ENCODE peak calls at places on chromosome 17, in four cellular contexts. One of them, this sample, is unnamed.

GRCh38 chr17:39632153-39632941 is 4.6 kb upstream of the STARD3 start:
- DNase-seq in T1000: no peak
- DNase-seq in epithelial cell of prostate: no peak
- DNase-seq in upper lobe of right lung: peak
- DNase-seq in this sample: no peak

GRCh38 chr17:48745381-48746275 is 17.1 kb upstream of the HOXB13 start:
- DNase-seq in upper lobe of right lung: no peak
- DNase-seq in T1000: no peak
- DNase-seq in epithelial cell of prostate: no peak
- DNase-seq in this sample: no peak

GRCh38 chr17:65389956-65390355 is 171.5 kb downstream of the AXIN2 start:
- DNase-seq in upper lobe of right lung: no peak
- DNase-seq in epithelial cell of prostate: no peak
- DNase-seq in T1000: peak
- DNase-seq in this sample: no peak

GRCh38 chr17:78839173-78839761 is 1.3 kb downstream of the USP36 start:
- DNase-seq in epithelial cell of prostate: peak
- DNase-seq in T1000: no peak
- DNase-seq in upper lobe of right lung: no peak
- DNase-seq in this sample: no peak

GRCh38 chr17:16879686-16880085 is 92.2 kb downstream of the TNFRSF13B start:
- DNase-seq in upper lobe of right lung: peak
- DNase-seq in T1000: no peak
- DNase-seq in epithelial cell of prostate: no peak
- DNase-seq in this sample: no peak

GRCh38 chr17:1830288-1830687 is 483 bp downstream of the RPA1 start:
- DNase-seq in upper lobe of right lung: no peak
- DNase-seq in T1000: no peak
- DNase-seq in epithelial cell of prostate: no peak
- DNase-seq in this sample: no peak

GRCh38 chr17:50355701-50356341 is 9.9 kb downstream of the XYLT2 start:
- DNase-seq in T1000: no peak
- DNase-seq in upper lobe of right lung: peak
- DNase-seq in epithelial cell of prostate: no peak
- DNase-seq in this sample: no peak

GRCh38 chr17:39339272-39339671 is 62.2 kb downstream of the FBXL20 start:
- DNase-seq in T1000: no peak
- DNase-seq in upper lobe of right lung: no peak
- DNase-seq in epithelial cell of prostate: no peak
- DNase-seq in this sample: no peak

GRCh38 chr17:35299108-35299507 is 56.2 kb downstream of the SLFN5 start:
- DNase-seq in upper lobe of right lung: no peak
- DNase-seq in T1000: no peak
- DNase-seq in epithelial cell of prostate: peak
- DNase-seq in this sample: no peak

GRCh38 chr17:17606416-17607000 is 15.0 kb upstream of the PEMT start:
- DNase-seq in T1000: no peak
- DNase-seq in upper lobe of right lung: no peak
- DNase-seq in epithelial cell of prostate: no peak
- DNase-seq in this sample: no peak

GRCh38 chr17:35871415-35871814 is 2.7 kb upstream of the HEATR9 start:
- DNase-seq in epithelial cell of prostate: no peak
- DNase-seq in T1000: no peak
- DNase-seq in upper lobe of right lung: no peak
- DNase-seq in this sample: no peak

GRCh38 chr17:4583796-4584124 is 569 bp upstream of the SMTNL2 start:
- DNase-seq in epithelial cell of prostate: no peak
- DNase-seq in T1000: no peak
- DNase-seq in upper lobe of right lung: no peak
- DNase-seq in this sample: no peak

GRCh38 chr17:72887917-72888316 is 204.6 kb downstream of the SLC39A11 start:
- DNase-seq in T1000: no peak
- DNase-seq in epithelial cell of prostate: no peak
- DNase-seq in upper lobe of right lung: no peak
- DNase-seq in this sample: no peak

GRCh38 chr17:4331614-4332013 is 34.9 kb downstream of the UBE2G1 start:
- DNase-seq in epithelial cell of prostate: no peak
- DNase-seq in upper lobe of right lung: no peak
- DNase-seq in T1000: no peak
- DNase-seq in this sample: no peak

GRCh38 chr17:55421179-55421934 is at the start of gene MMD:
- DNase-seq in upper lobe of right lung: no peak
- DNase-seq in epithelial cell of prostate: no peak
- DNase-seq in T1000: no peak
- DNase-seq in this sample: peak

GRCh38 chr17:79777166-79777843 is 643 bp upstream of the CBX2 start:
- DNase-seq in epithelial cell of prostate: no peak
- DNase-seq in T1000: no peak
- DNase-seq in upper lobe of right lung: peak
- DNase-seq in this sample: peak

GRCh38 chr17:40354191-40355122 is 10.1 kb downstream of the GJD3 start:
- DNase-seq in upper lobe of right lung: no peak
- DNase-seq in epithelial cell of prostate: no peak
- DNase-seq in T1000: no peak
- DNase-seq in this sample: peak

GRCh38 chr17:77914440-77915254 is 43.9 kb upstream of the TNRC6C start:
- DNase-seq in upper lobe of right lung: no peak
- DNase-seq in epithelial cell of prostate: no peak
- DNase-seq in T1000: no peak
- DNase-seq in this sample: no peak

GRCh38 chr17:73533127-73533526 is 111.1 kb downstream of the SDK2 start:
- DNase-seq in T1000: no peak
- DNase-seq in epithelial cell of prostate: no peak
- DNase-seq in upper lobe of right lung: no peak
- DNase-seq in this sample: no peak

GRCh38 chr17:57379237-57380054 is 123.1 kb downstream of the MSI2 start:
- DNase-seq in epithelial cell of prostate: no peak
- DNase-seq in T1000: no peak
- DNase-seq in upper lobe of right lung: no peak
- DNase-seq in this sample: no peak